ENCODE peak calls at places on chromosomes 11 and 22, in ten cellular contexts. X, G, J, H, O, K, A, M, S and L are unnamed samples. For H3K4me1, the result is how much of the 10 kb centered on the place peaks cover.

GRCh38 chr22:42961815-42962214 is 53.1 kb downstream of the PACSIN2 start:
- DNase-seq in X (no peak), G (no peak), J (no peak), H (no peak), O (no peak), K (no peak), A (no peak), M (no peak), S (no peak), L (peak)

GRCh38 chr11:100681064-100681502 is 6.0 kb upstream of the ARHGAP42 start:
- DNase-seq in X (peak), G (no peak), J (peak), H (no peak), O (peak), K (peak), A (peak), M (no peak), S (peak), L (no peak)

GRCh38 chr11:96842731-96843130 is 452.9 kb downstream of the JRKL start:
- DNase-seq in X (no peak), G (no peak), J (no peak), H (no peak), O (no peak), K (no peak), A (no peak), M (no peak), S (no peak), L (no peak)

GRCh38 chr11:90855531-90855930 is 632.7 kb upstream of the CHORDC1 start:
- DNase-seq in X (no peak), G (no peak), J (no peak), H (no peak), O (no peak), K (peak), A (no peak), M (no peak), S (no peak), L (no peak)

GRCh38 chr11:47184711-47185304 is 1.4 kb downstream of the PACSIN3 start:
- DNase-seq in X (peak), G (no peak), J (no peak), H (no peak), O (no peak), K (no peak), A (peak), M (no peak), S (no peak), L (no peak)

GRCh38 chr11:7904910-7905309 is 26.2 kb downstream of the OR10A6 start:
- DNase-seq in X (no peak), G (no peak), J (no peak), H (no peak), O (no peak), K (peak), A (no peak), M (no peak), S (no peak), L (no peak)

GRCh38 chr22:37259540-37260029 is 15.5 kb upstream of the RAC2 start:
- DNase-seq in X (no peak), G (peak), J (peak), H (no peak), O (peak), K (peak), A (no peak), M (no peak), S (no peak), L (no peak)

GRCh38 chr11:94746721-94747120 is 21.4 kb upstream of the AMOTL1 start:
- DNase-seq in X (peak), G (peak), J (no peak), H (no peak), O (peak), K (no peak), A (no peak), M (no peak), S (no peak), L (no peak)

GRCh38 chr11:114183041-114183511 is 113.1 kb upstream of the NNMT start:
- DNase-seq in X (peak), G (no peak), J (no peak), H (no peak), O (peak), K (no peak), A (no peak), M (peak), S (no peak), L (peak)

GRCh38 chr11:94169930-94170329 is 41.3 kb downstream of the PANX1 start:
- DNase-seq in X (no peak), G (no peak), J (no peak), H (no peak), O (no peak), K (no peak), A (no peak), M (no peak), S (no peak), L (no peak)

GRCh38 chr11:46898396-46899095 is 19.8 kb downstream of the LRP4 start:
- DNase-seq in X (no peak), G (no peak), J (no peak), H (no peak), O (no peak), K (no peak), A (peak), M (no peak), S (no peak), L (no peak)

DNA sequence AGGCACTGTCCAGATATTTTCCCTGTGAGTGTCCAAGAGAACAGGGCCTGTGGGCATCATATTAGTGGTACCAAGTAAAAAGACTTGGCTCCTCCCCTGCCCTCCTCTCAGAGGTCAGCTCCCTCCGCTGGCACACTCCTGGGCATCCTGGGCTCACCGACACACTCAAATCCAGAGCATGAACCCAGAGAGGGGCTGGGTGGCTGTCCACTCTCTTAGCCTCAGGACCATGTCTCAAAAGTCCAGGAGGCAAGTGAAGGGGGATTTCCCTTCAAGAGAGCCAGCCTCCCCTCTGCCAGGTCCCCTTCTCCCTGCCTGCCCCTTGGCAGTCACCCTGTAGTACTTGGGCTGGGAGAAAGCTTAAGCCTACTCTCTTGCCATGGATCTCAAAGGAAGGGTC is 10.3 kb downstream of the BCL9L start:
- DNase-seq in X (no peak), G (no peak), J (no peak), H (no peak), O (no peak), K (no peak), A (no peak), M (no peak), S (no peak), L (no peak)
- H3K4me1 ChIP-seq in X (half or more), G (half or more), J (half or more), H (half or more), O (under half), K (half or more), A (half or more), M (half or more), S (half or more), L (half or more)

GRCh38 chr11:62536301-62536957 is 10.2 kb downstream of the AHNAK start:
- DNase-seq in X (no peak), G (no peak), J (no peak), H (no peak), O (no peak), K (no peak), A (no peak), M (no peak), S (no peak), L (no peak)
- H3K27ac ChIP-seq in X (no peak), G (no peak), J (no peak), H (no peak), O (no peak), K (no peak), A (no peak), M (no peak), S (no peak), L (no peak)

DNA sequence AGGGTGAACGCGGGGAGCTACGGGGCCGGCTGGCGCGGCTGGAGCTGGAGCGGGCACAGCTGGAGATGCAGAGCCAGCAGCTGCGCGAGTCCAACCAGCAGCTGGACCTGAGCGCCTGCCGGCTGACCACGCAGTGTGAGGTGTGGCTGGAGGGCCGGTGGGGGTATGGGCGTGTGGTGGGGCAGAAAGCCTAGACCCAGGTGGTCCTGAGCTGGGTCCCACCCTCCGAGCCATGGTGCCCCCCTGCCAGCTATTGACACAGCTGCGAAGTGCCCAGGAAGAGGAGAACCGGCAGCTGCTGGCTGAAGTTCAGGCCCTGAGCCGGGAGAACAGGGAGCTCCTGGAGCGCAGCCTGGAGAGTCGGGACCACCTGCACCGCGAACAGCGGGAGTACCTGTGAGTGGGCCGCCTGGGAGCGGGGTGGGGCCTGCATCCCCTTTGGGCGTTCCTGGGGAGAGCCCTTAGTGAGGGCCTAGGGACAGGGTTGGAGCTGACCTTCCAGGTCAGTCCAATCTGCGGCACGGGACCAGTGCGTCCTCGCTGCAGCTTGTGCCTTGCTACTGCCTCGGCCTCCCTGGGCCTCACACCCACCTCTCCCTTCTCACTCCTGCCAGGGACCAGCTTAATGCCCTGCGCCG is 5.7 kb upstream of the RPS6KA4 start:
- DNase-seq in X (peak), G (no peak), J (peak), H (no peak), O (no peak), K (no peak), A (no peak), M (no peak), S (no peak), L (no peak)
- H3K4me1 ChIP-seq in X (under half), G (under half), J (under half), H (under half), O (under half), K (under half), A (under half), M (under half), S (under half), L (under half)

DNA sequence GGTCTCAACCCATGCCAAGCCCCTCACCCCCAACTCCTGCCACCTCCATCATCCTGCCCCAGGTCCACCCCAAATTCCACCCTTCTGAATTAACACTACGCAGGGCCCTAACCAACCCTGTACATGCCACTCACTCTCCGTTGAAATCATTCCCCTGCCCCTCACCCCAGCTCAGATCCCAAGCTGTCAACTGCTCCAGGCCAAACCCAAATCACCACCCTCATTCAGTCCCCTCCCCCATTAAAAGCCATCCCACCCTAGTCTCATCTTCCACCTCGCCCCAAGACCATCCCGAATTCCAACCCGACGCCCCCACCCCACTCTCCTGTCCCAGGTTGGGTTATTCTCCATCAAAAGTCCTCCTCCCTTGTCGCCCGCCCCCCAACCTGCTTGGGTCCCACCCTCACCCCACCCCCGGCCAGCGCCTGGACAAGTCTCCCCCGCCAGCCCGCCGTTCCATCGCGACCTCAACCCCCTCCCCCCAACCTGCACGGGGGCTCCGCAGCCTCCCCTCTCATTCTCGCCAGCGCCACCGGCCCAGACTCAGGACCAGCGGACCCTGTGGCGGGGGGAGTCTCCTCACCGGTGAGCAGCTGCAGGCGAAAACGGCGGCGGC is 464 bp downstream of the FAM168A start:
- DNase-seq in X (no peak), G (no peak), J (no peak), H (peak), O (no peak), K (no peak), A (no peak), M (no peak), S (peak), L (no peak)
- H3K27ac ChIP-seq in X (peak), G (peak), J (peak), H (peak), O (peak), K (no peak), A (peak), M (peak), S (peak), L (peak)

GRCh38 chr22:19992921-19993355 is 23.7 kb downstream of the ARVCF start:
- DNase-seq in X (no peak), G (no peak), J (no peak), H (no peak), O (no peak), K (no peak), A (no peak), M (no peak), S (no peak), L (no peak)

GRCh38 chr22:19993926-19994325 is 22.7 kb downstream of the ARVCF start:
- DNase-seq in X (no peak), G (no peak), J (no peak), H (no peak), O (no peak), K (no peak), A (no peak), M (no peak), S (no peak), L (no peak)

GRCh38 chr22:19996694-19997384 is 19.8 kb downstream of the ARVCF start:
- DNase-seq in X (no peak), G (no peak), J (no peak), H (no peak), O (no peak), K (no peak), A (no peak), M (no peak), S (no peak), L (no peak)

GRCh38 chr22:19995611-19996339 is 20.8 kb downstream of the ARVCF start:
- DNase-seq in X (no peak), G (no peak), J (no peak), H (no peak), O (no peak), K (no peak), A (no peak), M (no peak), S (no peak), L (no peak)

DNA sequence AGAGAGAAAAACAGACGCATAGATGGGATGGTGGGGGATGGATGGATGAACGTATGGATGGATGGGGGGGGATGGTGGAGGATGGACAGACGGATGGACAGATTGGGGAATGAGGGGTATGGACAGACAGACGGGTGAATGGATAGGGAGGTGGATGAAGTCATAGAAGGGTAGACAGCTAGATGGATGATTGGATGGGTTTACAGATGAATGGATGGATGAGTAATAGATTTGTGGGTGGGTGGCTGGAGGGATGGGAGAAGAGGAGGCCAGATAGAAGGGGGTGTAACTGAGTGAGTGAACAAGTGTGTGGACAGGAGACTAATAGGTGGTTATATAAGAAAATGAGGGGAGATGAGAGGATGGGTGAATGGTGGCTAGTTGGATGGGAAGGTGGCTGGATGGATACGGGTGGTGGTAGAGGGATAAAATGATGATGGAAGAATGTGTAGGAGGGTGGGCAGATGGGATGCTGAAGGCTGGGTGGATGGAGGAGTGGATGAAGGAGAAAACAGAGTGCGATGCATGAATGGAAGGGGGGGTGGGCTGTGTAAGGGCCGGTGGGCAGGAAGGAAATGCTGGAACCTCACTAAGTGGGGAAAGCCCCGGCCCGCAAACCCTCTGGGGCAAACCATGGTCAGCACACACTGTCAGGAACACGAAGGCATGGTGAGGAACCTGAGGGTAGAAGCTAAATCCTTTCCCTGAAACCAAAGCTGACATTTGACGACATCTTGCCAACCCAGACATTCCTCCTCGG is 21.6 kb downstream of the ARVCF start:
- DNase-seq in X (no peak), G (no peak), J (no peak), H (no peak), O (no peak), K (no peak), A (no peak), M (no peak), S (no peak), L (no peak)
- H3K4me1 ChIP-seq in X (under half), G (under half), J (under half), H (under half), O (under half), K (under half), A (under half), M (under half), S (under half), L (under half)

GRCh38 chr11:11514246-11514645 is 107.6 kb downstream of the GALNT18 start:
- DNase-seq in X (no peak), G (no peak), J (no peak), H (no peak), O (no peak), K (no peak), A (no peak), M (no peak), S (no peak), L (no peak)
- H3K27ac ChIP-seq in X (no peak), G (no peak), J (no peak), H (no peak), O (no peak), K (no peak), A (no peak), M (no peak), S (no peak), L (no peak)

GRCh38 chr11:75562048-75562835 is at the start of gene SERPINH1:
- DNase-seq in X (peak), G (peak), J (peak), H (no peak), O (peak), K (peak), A (peak), M (peak), S (peak), L (peak)
- H3K4me1 ChIP-seq in X (under half), G (half or more), J (half or more), H (half or more), O (under half), K (half or more), A (half or more), M (under half), S (under half), L (under half)